ENCODE peak calls at places on chromosomes 12 and 14, in five cellular contexts. J is body of pancreas, X is IMR-90, E is cardiac muscle cell, M is neural crest cell. D is an unnamed sample.

GRCh38 chr12:69052613-69053408 is 119.8 kb upstream of the CPM start:
- DNase-seq in J (peak), X (peak), E (no peak), M (no peak), D (peak)

GRCh38 chr12:53201639-53202038 is 5.4 kb downstream of the ITGB7 start:
- DNase-seq in J (no peak), X (no peak), E (no peak), M (no peak), D (no peak)

GRCh38 chr12:95481072-95481471 is 7.1 kb downstream of the METAP2 start:
- DNase-seq in J (no peak), X (no peak), E (no peak), M (no peak), D (no peak)

GRCh38 chr12:130491421-130492357 is 154.0 kb downstream of the PIWIL1 start:
- DNase-seq in J (no peak), X (no peak), E (peak), M (no peak), D (no peak)

GRCh38 chr14:52827426-52827825 is 36.0 kb upstream of the GNPNAT1 start:
- DNase-seq in J (no peak), X (no peak), E (no peak), M (no peak), D (no peak)

GRCh38 chr12:122021193-122021821 is 377 bp upstream of the BCL7A start:
- DNase-seq in J (peak), X (no peak), E (peak), M (peak), D (no peak)

GRCh38 chr14:104708606-104709268 is 15.3 kb upstream of the ADSS1 start:
- DNase-seq in J (peak), X (peak), E (peak), M (peak), D (no peak)

GRCh38 chr12:88247241-88247643 is 105.1 kb downstream of the TMTC3 start:
- DNase-seq in J (no peak), X (peak), E (no peak), M (no peak), D (peak)

GRCh38 chr12:70321182-70321581 is 44.9 kb upstream of the KCNMB4 start:
- DNase-seq in J (no peak), X (no peak), E (no peak), M (no peak), D (no peak)

GRCh38 chr14:90743826-90744225 is 72.4 kb downstream of the TTC7B start:
- DNase-seq in J (no peak), X (no peak), E (no peak), M (no peak), D (no peak)

GRCh38 chr12:14099994-14100393 is 118.6 kb upstream of the GRIN2B start:
- DNase-seq in J (no peak), X (no peak), E (no peak), M (no peak), D (no peak)

GRCh38 chr14:29668201-29668600 is 259.4 kb downstream of the PRKD1 start:
- DNase-seq in J (no peak), X (no peak), E (no peak), M (no peak), D (no peak)

GRCh38 chr14:27387458-27387857 is 789.6 kb upstream of the NOVA1 start:
- DNase-seq in J (no peak), X (no peak), E (no peak), M (no peak), D (no peak)

GRCh38 chr12:116202940-116203339 is 74.6 kb downstream of the MED13L start:
- DNase-seq in J (no peak), X (peak), E (no peak), M (no peak), D (peak)
- TF ChIP-seq CTCF in J (no peak), X (peak), E (no peak), M (peak), D (peak)

GRCh38 chr12:62931481-62931880 is 3.5 kb downstream of the PPM1H start:
- DNase-seq in J (no peak), X (no peak), E (no peak), M (no peak), D (no peak)

GRCh38 chr12:62934799-62935674 is at the start of gene PPM1H:
- DNase-seq in J (peak), X (peak), E (peak), M (peak), D (peak)

GRCh38 chr12:62930546-62931425 is 4.2 kb downstream of the PPM1H start:
- DNase-seq in J (no peak), X (peak), E (no peak), M (no peak), D (no peak)

GRCh38 chr12:62933220-62933870 is 1.6 kb downstream of the PPM1H start:
- DNase-seq in J (peak), X (no peak), E (peak), M (no peak), D (no peak)

GRCh38 chr12:62933871-62934798 is 815 bp downstream of the PPM1H start:
- DNase-seq in J (peak), X (peak), E (peak), M (peak), D (peak)
- TF ChIP-seq CTCF in J (no peak), X (no peak), E (no peak), M (peak), D (no peak)

GRCh38 chr12:3491938-3492867 is 1.2 kb downstream of the PRMT8 start:
- DNase-seq in J (peak), X (peak), E (peak), M (peak), D (peak)
- TF ChIP-seq CTCF in J (no peak), X (no peak), E (no peak), M (no peak), D (no peak)

DNA sequence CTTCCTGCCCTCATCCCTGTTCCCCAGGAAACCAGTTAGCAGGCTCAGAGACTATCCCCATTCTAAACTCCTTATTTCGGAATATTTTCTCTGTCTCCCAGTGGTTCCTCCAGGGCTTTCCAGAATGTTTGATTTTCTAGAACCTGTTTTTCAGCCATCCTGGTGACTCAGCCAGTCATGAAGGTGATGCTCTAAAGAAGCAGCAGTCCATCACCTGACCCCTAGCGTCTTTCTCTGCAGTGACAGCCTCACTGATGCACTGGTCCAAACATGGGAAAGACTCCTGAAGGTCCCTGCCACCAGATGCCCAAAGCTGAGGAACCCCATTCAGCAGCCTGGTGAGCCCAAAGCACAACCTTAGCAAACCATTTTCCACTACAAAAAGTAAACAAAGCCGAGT is 212.6 kb downstream of the PHETA1 start:
- DNase-seq in J (no peak), X (no peak), E (no peak), M (no peak), D (no peak)
- TF ChIP-seq CTCF in J (no peak), X (no peak), E (no peak), M (no peak), D (no peak)

GRCh38 chr12:2693204-2693860 is 101.4 kb upstream of the FKBP4 start:
- DNase-seq in J (no peak), X (no peak), E (no peak), M (no peak), D (no peak)
- TF ChIP-seq CTCF in J (no peak), X (no peak), E (no peak), M (peak), D (peak)

GRCh38 chr14:88562532-88562830 is 356 bp upstream of the ZC3H14 start:
- DNase-seq in J (no peak), X (no peak), E (no peak), M (no peak), D (no peak)

GRCh38 chr14:88563845-88564244 is 1.0 kb downstream of the ZC3H14 start:
- DNase-seq in J (no peak), X (no peak), E (no peak), M (no peak), D (no peak)

GRCh38 chr14:88559852-88560251 is 3.0 kb upstream of the ZC3H14 start:
- DNase-seq in J (no peak), X (peak), E (no peak), M (no peak), D (peak)

GRCh38 chr14:88565427-88565826 is 2.6 kb downstream of the ZC3H14 start:
- DNase-seq in J (no peak), X (no peak), E (no peak), M (no peak), D (no peak)

DNA sequence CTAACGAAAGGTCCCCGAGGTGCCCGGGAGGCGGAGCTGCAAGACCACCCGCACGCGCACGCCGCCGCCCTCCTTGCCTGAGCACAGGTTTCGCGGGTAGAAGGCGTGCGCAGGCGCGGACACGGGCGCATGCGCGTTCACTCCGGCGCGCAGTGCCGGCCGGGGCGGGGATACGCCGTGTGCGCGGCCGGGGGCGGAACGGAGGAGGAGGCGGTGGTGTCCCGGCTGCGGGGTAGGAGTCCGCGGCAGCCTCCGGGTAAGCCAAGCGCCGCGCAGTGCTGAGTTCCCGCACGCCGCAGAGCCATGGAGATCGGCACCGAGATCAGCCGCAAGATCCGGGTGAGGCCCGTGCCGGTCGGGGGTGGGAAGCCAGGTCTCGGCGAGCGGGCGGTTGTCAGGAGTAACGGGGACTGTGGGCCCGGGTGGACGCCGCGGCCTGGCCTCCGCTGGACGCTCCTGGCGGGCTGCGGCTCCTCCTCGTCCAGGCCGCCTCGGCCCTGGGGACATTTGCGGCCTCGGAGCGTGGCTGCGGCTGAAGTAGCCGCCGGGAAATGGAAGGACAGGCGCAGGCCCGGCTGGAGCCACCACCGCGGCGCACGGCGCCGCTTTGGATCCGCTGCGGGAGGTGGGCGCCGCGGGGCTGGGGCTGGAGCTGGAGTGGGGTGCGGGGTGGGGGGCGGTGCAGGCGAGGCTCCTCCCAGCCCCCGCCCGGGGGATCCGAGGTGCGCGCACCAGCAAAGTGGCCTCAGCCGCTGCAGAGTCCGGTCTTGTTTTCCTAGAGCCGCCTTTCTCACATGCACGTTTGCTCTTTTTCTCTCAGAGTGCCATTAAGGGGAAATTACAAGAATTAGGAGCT is at the start of gene ZC3H14:
- DNase-seq in J (peak), X (peak), E (peak), M (peak), D (peak)
- TF ChIP-seq CTCF in J (no peak), X (no peak), E (no peak), M (no peak), D (no peak)

DNA sequence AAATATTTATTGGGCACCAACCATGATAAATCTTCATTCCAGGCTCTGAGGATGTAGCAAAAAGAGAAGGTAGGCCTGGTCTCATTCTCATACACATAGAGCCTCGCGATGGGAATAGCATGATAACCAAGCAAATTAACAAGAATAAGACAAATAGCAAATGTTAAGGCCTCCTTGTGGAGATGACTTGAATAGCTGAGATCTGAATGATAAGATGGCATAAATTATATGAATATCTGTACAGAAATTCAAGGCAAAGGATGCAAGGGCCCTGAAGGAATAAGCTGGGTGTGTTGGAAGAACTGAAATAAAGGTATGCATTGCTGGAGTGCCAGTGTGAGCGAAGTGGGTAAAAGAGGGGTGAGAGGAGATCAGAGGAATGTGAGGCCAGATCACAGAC is 114.8 kb downstream of the ALX1 start:
- DNase-seq in J (no peak), X (no peak), E (no peak), M (no peak), D (no peak)
- TF ChIP-seq CTCF in J (no peak), X (no peak), E (no peak), M (no peak), D (no peak)